ENCODE peak calls at places on chromosomes 5 and 9, in eight cellular contexts. J is endothelial cell of umbilical vein, S is GM23338, T is GM12878, O is sigmoid colon, N is breast epithelium, B is Panc1, X is SK-N-SH. C is an unnamed sample.

GRCh38 chr5:72410896-72411295 is 90.7 kb downstream of the PTCD2 start:
- DNase-seq in J (no peak), S (no peak), T (no peak), O (no peak), N (no peak), B (no peak), X (no peak), C (no peak)

GRCh38 chr5:132263548-132264261 is 6.2 kb downstream of the PDLIM4 start:
- DNase-seq in J (peak; percentile 78), S (no peak), T (no peak), O (peak; percentile 85), N (no peak), B (no peak), X (peak; percentile 29), C (peak; percentile 18)

GRCh38 chr9:94586814-94587213 is 6.8 kb downstream of the FBP2 start:
- DNase-seq in J (no peak), S (no peak), T (no peak), O (no peak), N (no peak), B (no peak), X (no peak), C (no peak)

GRCh38 chr9:10855847-10856246 is 243.0 kb upstream of the PTPRD start:
- DNase-seq in J (peak; percentile 51), S (peak; percentile 76), T (no peak), O (no peak), N (no peak), B (no peak), X (no peak), C (no peak)

GRCh38 chr5:83097582-83098265 is 20.4 kb downstream of the XRCC4 start:
- DNase-seq in J (peak; percentile 73), S (no peak), T (no peak), O (no peak), N (no peak), B (no peak), X (no peak), C (no peak)

GRCh38 chr9:97954550-97954989 is 16.6 kb upstream of the HEMGN start:
- DNase-seq in J (peak; percentile 21), S (peak; percentile 94), T (no peak), O (no peak), N (no peak), B (peak; percentile 41), X (peak; percentile 58), C (no peak)

GRCh38 chr5:142106061-142106460 is 2.5 kb upstream of the NDFIP1 start:
- DNase-seq in J (no peak), S (no peak), T (no peak), O (peak; percentile 71), N (no peak), B (no peak), X (no peak), C (no peak)

GRCh38 chr5:23930985-23931384 is 423.6 kb downstream of the PRDM9 start:
- DNase-seq in J (no peak), S (no peak), T (no peak), O (no peak), N (no peak), B (no peak), X (no peak), C (no peak)

GRCh38 chr9:113454914-113455761 is 8.4 kb upstream of the RGS3 start:
- DNase-seq in J (peak; percentile 97), S (peak; percentile 48), T (no peak), O (peak; percentile 74), N (no peak), B (no peak), X (no peak), C (no peak)

GRCh38 chr9:70983723-70984280 is 137.6 kb downstream of the TRPM3 start:
- DNase-seq in J (no peak), S (no peak), T (no peak), O (no peak), N (no peak), B (no peak), X (no peak), C (no peak)

GRCh38 chr5:138467711-138468132 is 2.4 kb downstream of the EGR1 start:
- DNase-seq in J (no peak), S (no peak), T (no peak), O (no peak), N (no peak), B (no peak), X (peak; percentile 20), C (no peak)

GRCh38 chr5:88503065-88503394 is 234.4 kb upstream of the TMEM161B start:
- DNase-seq in J (no peak), S (no peak), T (no peak), O (no peak), N (no peak), B (no peak), X (no peak), C (no peak)

GRCh38 chr9:85715587-85715986 is 26.2 kb downstream of the AGTPBP1 start:
- DNase-seq in J (no peak), S (no peak), T (peak; percentile 62), O (no peak), N (no peak), B (no peak), X (no peak), C (no peak)

GRCh38 chr5:14457475-14457874 is 124.1 kb upstream of the OTULINL start:
- DNase-seq in J (no peak), S (no peak), T (no peak), O (no peak), N (no peak), B (no peak), X (peak; percentile 55), C (no peak)

GRCh38 chr5:84249918-84250635 is 134.6 kb downstream of the EDIL3 start:
- DNase-seq in J (no peak), S (peak; percentile 24), T (no peak), O (no peak), N (no peak), B (no peak), X (no peak), C (no peak)

GRCh38 chr5:150593593-150593992 is 46.9 kb upstream of the SYNPO start:
- DNase-seq in J (no peak), S (no peak), T (no peak), O (no peak), N (no peak), B (no peak), X (no peak), C (no peak)

GRCh38 chr5:161709239-161709638 is 23.7 kb downstream of the GABRA6 start:
- DNase-seq in J (no peak), S (no peak), T (no peak), O (no peak), N (no peak), B (no peak), X (no peak), C (no peak)

GRCh38 chr9:133477461-133477860 is 1.4 kb downstream of the SLC2A6 start:
- DNase-seq in J (no peak), S (no peak), T (no peak), O (no peak), N (no peak), B (no peak), X (no peak), C (no peak)

GRCh38 chr5:60453186-60453976 is 246.6 kb downstream of the DEPDC1B start:
- DNase-seq in J (no peak), S (no peak), T (no peak), O (no peak), N (no peak), B (no peak), X (no peak), C (no peak)

GRCh38 chr9:113875917-113876805 is at the start of gene ZNF618:
- DNase-seq in J (peak; percentile 42), S (peak; percentile 60), T (no peak), O (no peak), N (no peak), B (no peak), X (peak; percentile 91), C (peak; percentile 91)

GRCh38 chr9:110655723-110656641 is 12.6 kb upstream of the MUSK start:
- DNase-seq in J (no peak), S (no peak), T (no peak), O (peak; percentile 84), N (no peak), B (no peak), X (no peak), C (no peak)

GRCh38 chr5:111131356-111131755 is 39.2 kb downstream of the WDR36 start:
- DNase-seq in J (peak; percentile 82), S (peak; percentile 29), T (no peak), O (no peak), N (no peak), B (no peak), X (no peak), C (no peak)

GRCh38 chr5:111129938-111130337 is 37.8 kb downstream of the WDR36 start:
- DNase-seq in J (no peak), S (peak; percentile 50), T (no peak), O (no peak), N (no peak), B (no peak), X (no peak), C (no peak)

GRCh38 chr5:111126896-111127295 is 34.7 kb downstream of the WDR36 start:
- DNase-seq in J (no peak), S (peak; percentile 22), T (no peak), O (no peak), N (no peak), B (no peak), X (no peak), C (no peak)

GRCh38 chr5:111124793-111125192 is 32.6 kb downstream of the WDR36 start:
- DNase-seq in J (no peak), S (no peak), T (no peak), O (no peak), N (no peak), B (no peak), X (no peak), C (no peak)

GRCh38 chr5:111127453-111128195 is 35.5 kb downstream of the WDR36 start:
- DNase-seq in J (peak; percentile 67), S (peak; percentile 67), T (no peak), O (no peak), N (no peak), B (no peak), X (no peak), C (no peak)
- H3K4me1 ChIP-seq in J (peaks cover 24% of the 10 kb centered on the region), S (peaks cover 69% of the 10 kb centered on the region), T (no peaks in the 10 kb centered on the region), O (no peaks in the 10 kb centered on the region), N (no peaks in the 10 kb centered on the region), B (no peaks in the 10 kb centered on the region), X (no peaks in the 10 kb centered on the region), C (no peaks in the 10 kb centered on the region)

GRCh38 chr9:130373679-130374325 is 71.0 kb upstream of the ASS1 start:
- DNase-seq in J (no peak), S (no peak), T (no peak), O (no peak), N (no peak), B (no peak), X (no peak), C (no peak)
- TF ChIP-seq CTCF in J (no peak), S (no peak), T (no peak), O (no peak), N (no peak), B (no peak), X (no peak), C (no peak)

DNA sequence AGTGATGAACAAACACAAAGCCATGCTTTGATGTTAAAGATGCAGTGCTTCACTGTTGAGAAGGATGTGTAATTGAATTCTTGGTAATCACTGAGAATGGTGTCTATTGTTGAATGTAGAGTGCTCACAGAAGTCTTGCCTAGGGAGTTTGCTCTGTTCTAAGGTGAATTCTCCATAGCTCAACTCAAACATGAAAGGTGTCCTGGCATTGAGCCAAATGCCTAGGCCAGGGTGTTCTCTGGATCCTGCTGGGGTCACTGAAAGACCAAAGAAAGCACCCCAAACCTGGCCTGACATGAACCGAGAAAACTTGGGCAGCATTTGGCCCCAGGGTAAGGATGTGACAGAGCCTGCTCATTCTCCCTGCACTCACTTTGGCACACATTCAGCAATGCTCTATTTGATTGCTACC is 217.3 kb downstream of the ARL15 start:
- DNase-seq in J (no peak), S (no peak), T (no peak), O (no peak), N (no peak), B (no peak), X (peak; percentile 16), C (no peak)
- TF ChIP-seq POLR2AphosphoS5 in J (no peak), S (no peak), T (no peak), O (no peak), N (no peak), B (no peak), X (no peak), C (no peak)

GRCh38 chr9:17519761-17520160 is 59.1 kb upstream of the SH3GL2 start:
- DNase-seq in J (peak; percentile 30), S (no peak), T (no peak), O (no peak), N (no peak), B (no peak), X (no peak), C (no peak)
- H3K4me1 ChIP-seq in J (no peaks in the 10 kb centered on the region), S (peaks cover 19% of the 10 kb centered on the region), T (no peaks in the 10 kb centered on the region), O (no peaks in the 10 kb centered on the region), N (no peaks in the 10 kb centered on the region), B (no peaks in the 10 kb centered on the region), X (no peaks in the 10 kb centered on the region), C (no peaks in the 10 kb centered on the region)